ENCODE peak calls at places on chromosomes 13 and 19, in nine cellular contexts. One of them, this sample, is unnamed.
A peak's percentile ranks its signal among the peaks of the same experiment; 100 is the strongest.

GRCh38 chr19:48274173-48274572 is 4.3 kb downstream of the ZNF114 start:
- DNase-seq in B cell: no peak
- DNase-seq in AG20443: no peak
- DNase-seq in transverse colon: no peak
- DNase-seq in mesendoderm: no peak
- DNase-seq in NCI-H774: no peak
- DNase-seq in GM23338: no peak
- DNase-seq in Caco-2: no peak
- DNase-seq in stimulated activated CD4-positive, alpha-beta T cell treated with anti-CD3 and anti-CD28 coated beads, Interleukin-1b, Interleukin-23, amount 100 ng/mL, for 48 hours: no peak
- DNase-seq in this sample: no peak

GRCh38 chr19:57903298-57904174 is 12.9 kb downstream of the ZNF417 start:
- DNase-seq in B cell: no peak
- DNase-seq in AG20443: peak; percentile 43
- DNase-seq in transverse colon: no peak
- DNase-seq in mesendoderm: peak; percentile 52
- DNase-seq in NCI-H774: no peak
- DNase-seq in GM23338: peak; percentile 73
- DNase-seq in Caco-2: peak; percentile 25
- DNase-seq in stimulated activated CD4-positive, alpha-beta T cell treated with anti-CD3 and anti-CD28 coated beads, Interleukin-1b, Interleukin-23, amount 100 ng/mL, for 48 hours: no peak
- DNase-seq in this sample: no peak

GRCh38 chr13:113596321-113597200 is 12.0 kb downstream of the TFDP1 start:
- DNase-seq in B cell: no peak
- DNase-seq in AG20443: no peak
- DNase-seq in transverse colon: peak; percentile 1
- DNase-seq in mesendoderm: no peak
- DNase-seq in NCI-H774: no peak
- DNase-seq in GM23338: no peak
- DNase-seq in Caco-2: no peak
- DNase-seq in stimulated activated CD4-positive, alpha-beta T cell treated with anti-CD3 and anti-CD28 coated beads, Interleukin-1b, Interleukin-23, amount 100 ng/mL, for 48 hours: no peak
- DNase-seq in this sample: no peak

GRCh38 chr19:37778613-37779138 is 710 bp downstream of the ZNF573 start:
- DNase-seq in B cell: no peak
- DNase-seq in AG20443: peak; percentile 49
- DNase-seq in transverse colon: peak; percentile 10
- DNase-seq in mesendoderm: peak; percentile 43
- DNase-seq in NCI-H774: no peak
- DNase-seq in GM23338: peak; percentile 30
- DNase-seq in Caco-2: peak; percentile 37
- DNase-seq in stimulated activated CD4-positive, alpha-beta T cell treated with anti-CD3 and anti-CD28 coated beads, Interleukin-1b, Interleukin-23, amount 100 ng/mL, for 48 hours: no peak
- DNase-seq in this sample: no peak

GRCh38 chr13:26590379-26590778 is 32.9 kb downstream of the WASF3 start:
- DNase-seq in B cell: no peak
- DNase-seq in AG20443: no peak
- DNase-seq in transverse colon: no peak
- DNase-seq in mesendoderm: no peak
- DNase-seq in NCI-H774: no peak
- DNase-seq in GM23338: no peak
- DNase-seq in Caco-2: no peak
- DNase-seq in stimulated activated CD4-positive, alpha-beta T cell treated with anti-CD3 and anti-CD28 coated beads, Interleukin-1b, Interleukin-23, amount 100 ng/mL, for 48 hours: no peak
- DNase-seq in this sample: no peak

GRCh38 chr13:99926014-99926731 is 45.4 kb downstream of the ZIC5 start:
- DNase-seq in B cell: no peak
- DNase-seq in AG20443: peak; percentile 76
- DNase-seq in transverse colon: peak; percentile 54
- DNase-seq in mesendoderm: no peak
- DNase-seq in NCI-H774: peak; percentile 46
- DNase-seq in GM23338: no peak
- DNase-seq in Caco-2: peak; percentile 16
- DNase-seq in stimulated activated CD4-positive, alpha-beta T cell treated with anti-CD3 and anti-CD28 coated beads, Interleukin-1b, Interleukin-23, amount 100 ng/mL, for 48 hours: no peak
- DNase-seq in this sample: no peak

GRCh38 chr13:94324409-94325147 is 154.9 kb downstream of the DCT start:
- DNase-seq in B cell: no peak
- DNase-seq in AG20443: no peak
- DNase-seq in transverse colon: no peak
- DNase-seq in mesendoderm: peak; percentile 77
- DNase-seq in NCI-H774: no peak
- DNase-seq in GM23338: no peak
- DNase-seq in Caco-2: no peak
- DNase-seq in stimulated activated CD4-positive, alpha-beta T cell treated with anti-CD3 and anti-CD28 coated beads, Interleukin-1b, Interleukin-23, amount 100 ng/mL, for 48 hours: no peak
- DNase-seq in this sample: no peak

GRCh38 chr19:49592486-49593232 is 1.7 kb downstream of the PRR12 start:
- DNase-seq in B cell: peak; percentile 50
- DNase-seq in AG20443: no peak
- DNase-seq in transverse colon: no peak
- DNase-seq in mesendoderm: peak; percentile 69
- DNase-seq in NCI-H774: peak; percentile 30
- DNase-seq in GM23338: peak; percentile 69
- DNase-seq in Caco-2: no peak
- DNase-seq in stimulated activated CD4-positive, alpha-beta T cell treated with anti-CD3 and anti-CD28 coated beads, Interleukin-1b, Interleukin-23, amount 100 ng/mL, for 48 hours: peak; percentile 22
- DNase-seq in this sample: no peak

GRCh38 chr13:64417609-64418008 is 2812.5 kb downstream of the PCDH9 start:
- DNase-seq in B cell: no peak
- DNase-seq in AG20443: no peak
- DNase-seq in transverse colon: no peak
- DNase-seq in mesendoderm: no peak
- DNase-seq in NCI-H774: no peak
- DNase-seq in GM23338: no peak
- DNase-seq in Caco-2: no peak
- DNase-seq in stimulated activated CD4-positive, alpha-beta T cell treated with anti-CD3 and anti-CD28 coated beads, Interleukin-1b, Interleukin-23, amount 100 ng/mL, for 48 hours: no peak
- DNase-seq in this sample: no peak

GRCh38 chr19:28466107-28467045 is 746.6 kb downstream of the UQCRFS1 start:
- DNase-seq in B cell: peak; percentile 42
- DNase-seq in AG20443: peak; percentile 69
- DNase-seq in transverse colon: peak; percentile 72
- DNase-seq in mesendoderm: peak; percentile 61
- DNase-seq in NCI-H774: peak; percentile 57
- DNase-seq in GM23338: peak; percentile 78
- DNase-seq in Caco-2: peak; percentile 72
- DNase-seq in stimulated activated CD4-positive, alpha-beta T cell treated with anti-CD3 and anti-CD28 coated beads, Interleukin-1b, Interleukin-23, amount 100 ng/mL, for 48 hours: peak; percentile 59
- DNase-seq in this sample: peak; percentile 70

GRCh38 chr13:67439365-67439764 is 209.2 kb upstream of the PCDH9 start:
- DNase-seq in B cell: no peak
- DNase-seq in AG20443: no peak
- DNase-seq in transverse colon: no peak
- DNase-seq in mesendoderm: no peak
- DNase-seq in NCI-H774: no peak
- DNase-seq in GM23338: no peak
- DNase-seq in Caco-2: no peak
- DNase-seq in stimulated activated CD4-positive, alpha-beta T cell treated with anti-CD3 and anti-CD28 coated beads, Interleukin-1b, Interleukin-23, amount 100 ng/mL, for 48 hours: no peak
- DNase-seq in this sample: no peak

GRCh38 chr13:46172531-46172991 is 9.4 kb downstream of the LCP1 start:
- DNase-seq in B cell: no peak
- DNase-seq in AG20443: no peak
- DNase-seq in transverse colon: peak; percentile 41
- DNase-seq in mesendoderm: peak; percentile 26
- DNase-seq in NCI-H774: no peak
- DNase-seq in GM23338: no peak
- DNase-seq in Caco-2: no peak
- DNase-seq in stimulated activated CD4-positive, alpha-beta T cell treated with anti-CD3 and anti-CD28 coated beads, Interleukin-1b, Interleukin-23, amount 100 ng/mL, for 48 hours: peak; percentile 34
- DNase-seq in this sample: no peak

GRCh38 chr13:93655132-93655531 is 428.5 kb downstream of the GPC6 start:
- DNase-seq in B cell: no peak
- DNase-seq in AG20443: no peak
- DNase-seq in transverse colon: no peak
- DNase-seq in mesendoderm: no peak
- DNase-seq in NCI-H774: no peak
- DNase-seq in GM23338: no peak
- DNase-seq in Caco-2: no peak
- DNase-seq in stimulated activated CD4-positive, alpha-beta T cell treated with anti-CD3 and anti-CD28 coated beads, Interleukin-1b, Interleukin-23, amount 100 ng/mL, for 48 hours: no peak
- DNase-seq in this sample: no peak

GRCh38 chr13:105008606-105009005 is 1526.9 kb downstream of the EFNB2 start:
- DNase-seq in B cell: no peak
- DNase-seq in AG20443: no peak
- DNase-seq in transverse colon: no peak
- DNase-seq in mesendoderm: no peak
- DNase-seq in NCI-H774: no peak
- DNase-seq in GM23338: no peak
- DNase-seq in Caco-2: no peak
- DNase-seq in stimulated activated CD4-positive, alpha-beta T cell treated with anti-CD3 and anti-CD28 coated beads, Interleukin-1b, Interleukin-23, amount 100 ng/mL, for 48 hours: no peak
- DNase-seq in this sample: no peak

GRCh38 chr19:33905937-33906577 is 109.4 kb downstream of the KCTD15 start:
- DNase-seq in B cell: peak; percentile 61
- DNase-seq in AG20443: peak; percentile 63
- DNase-seq in transverse colon: peak; percentile 85
- DNase-seq in mesendoderm: peak; percentile 92
- DNase-seq in NCI-H774: no peak
- DNase-seq in GM23338: peak; percentile 89
- DNase-seq in Caco-2: peak; percentile 87
- DNase-seq in stimulated activated CD4-positive, alpha-beta T cell treated with anti-CD3 and anti-CD28 coated beads, Interleukin-1b, Interleukin-23, amount 100 ng/mL, for 48 hours: no peak
- DNase-seq in this sample: peak; percentile 75

GRCh38 chr13:97254809-97255208 is 32.7 kb downstream of the MBNL2 start:
- DNase-seq in B cell: no peak
- DNase-seq in AG20443: peak; percentile 34
- DNase-seq in transverse colon: no peak
- DNase-seq in mesendoderm: peak; percentile 27
- DNase-seq in NCI-H774: no peak
- DNase-seq in GM23338: no peak
- DNase-seq in Caco-2: no peak
- DNase-seq in stimulated activated CD4-positive, alpha-beta T cell treated with anti-CD3 and anti-CD28 coated beads, Interleukin-1b, Interleukin-23, amount 100 ng/mL, for 48 hours: no peak
- DNase-seq in this sample: no peak

GRCh38 chr13:31134055-31134711 is 27.5 kb downstream of the HSPH1 start:
- DNase-seq in B cell: no peak
- DNase-seq in AG20443: no peak
- DNase-seq in transverse colon: no peak
- DNase-seq in mesendoderm: no peak
- DNase-seq in NCI-H774: no peak
- DNase-seq in GM23338: no peak
- DNase-seq in Caco-2: no peak
- DNase-seq in stimulated activated CD4-positive, alpha-beta T cell treated with anti-CD3 and anti-CD28 coated beads, Interleukin-1b, Interleukin-23, amount 100 ng/mL, for 48 hours: no peak
- DNase-seq in this sample: no peak

GRCh38 chr13:24747248-24748151 is 16.5 kb upstream of the RNF17 start:
- DNase-seq in B cell: no peak
- DNase-seq in AG20443: no peak
- DNase-seq in transverse colon: peak; percentile 24
- DNase-seq in mesendoderm: peak; percentile 36
- DNase-seq in NCI-H774: peak; percentile 16
- DNase-seq in GM23338: peak; percentile 79
- DNase-seq in Caco-2: no peak
- DNase-seq in stimulated activated CD4-positive, alpha-beta T cell treated with anti-CD3 and anti-CD28 coated beads, Interleukin-1b, Interleukin-23, amount 100 ng/mL, for 48 hours: peak; percentile 18
- DNase-seq in this sample: no peak

This sample was measured in K562.